ENCODE peak calls at places on chromosomes 13 and 19, in nine cellular contexts. X is transverse colon, S is stomach, T is GM23338, J is H1, O is upper lobe of left lung, P is prostate gland, F is SK-N-SH, D is HL-60. A is an unnamed sample.

GRCh38 chr19:13104848-13105646 is 2.4 kb upstream of the LYL1 start:
- DNase-seq in S (no peak), P (no peak), X (no peak), J (no peak), O (peak), T (no peak), F (no peak), D (no peak), A (no peak)

GRCh38 chr13:47004022-47004421 is 107.2 kb upstream of the HTR2A start:
- DNase-seq in T (no peak), P (no peak), S (no peak), X (no peak), F (no peak), J (no peak), O (no peak), D (no peak), A (no peak)

GRCh38 chr19:3618144-3618810 is 8.3 kb downstream of the CACTIN start:
- DNase-seq in S (peak), X (peak), D (no peak), P (peak), J (no peak), F (peak), T (peak), O (peak), A (no peak)

GRCh38 chr19:50720921-50721291 is 1.3 kb upstream of the SHANK1 start:
- DNase-seq in P (no peak), O (no peak), X (no peak), D (no peak), S (no peak), T (no peak), F (no peak), J (no peak), A (no peak)

GRCh38 chr13:109644069-109644750 is 142.2 kb downstream of the IRS2 start:
- DNase-seq in T (no peak), D (no peak), O (no peak), X (no peak), F (no peak), P (peak), J (no peak), S (no peak), A (no peak)

GRCh38 chr19:46495789-46496099 is at the start of gene PNMA8B:
- DNase-seq in O (peak), X (no peak), D (no peak), T (peak), J (peak), F (peak), P (no peak), S (no peak), A (no peak)

GRCh38 chr13:113843063-113843654 is 20.7 kb downstream of the GAS6 start:
- DNase-seq in S (no peak), P (no peak), D (no peak), X (no peak), F (no peak), T (no peak), J (no peak), O (peak), A (no peak)

GRCh38 chr13:32107474-32107873 is 75.9 kb downstream of the FRY start:
- DNase-seq in T (no peak), F (no peak), J (no peak), O (no peak), P (no peak), D (peak), S (peak), X (no peak), A (no peak)

GRCh38 chr13:44818428-44818827 is 170.8 kb downstream of the NUFIP1 start:
- DNase-seq in X (no peak), S (no peak), D (no peak), P (no peak), O (no peak), J (no peak), T (peak), F (peak), A (no peak)

GRCh38 chr19:40457048-40457447 is 8.5 kb downstream of the BLVRB start:
- DNase-seq in T (no peak), X (no peak), J (no peak), D (no peak), P (no peak), F (no peak), O (no peak), S (no peak), A (no peak)
- TF ChIP-seq POLR2AphosphoS5 in T (no peak), X (no peak), J (no peak), D (no peak), P (no peak), F (no peak), O (no peak), S (no peak), A (no peak)

GRCh38 chr13:48817166-48817802 is 158.4 kb upstream of the FNDC3A start:
- DNase-seq in O (no peak), T (no peak), S (no peak), P (no peak), J (no peak), X (no peak), F (no peak), D (no peak), A (no peak)

GRCh38 chr13:48819376-48819775 is 156.3 kb upstream of the FNDC3A start:
- DNase-seq in O (no peak), S (no peak), T (no peak), P (no peak), D (no peak), F (no peak), J (no peak), X (no peak), A (no peak)

GRCh38 chr13:48818495-48818961 is 157.2 kb upstream of the FNDC3A start:
- DNase-seq in F (no peak), P (no peak), J (no peak), S (no peak), D (no peak), T (peak), X (no peak), O (no peak), A (no peak)

GRCh38 chr13:48813518-48813917 is 159.8 kb downstream of the CYSLTR2 start:
- DNase-seq in J (no peak), O (no peak), T (no peak), F (no peak), X (no peak), P (no peak), D (no peak), S (no peak), A (no peak)

DNA sequence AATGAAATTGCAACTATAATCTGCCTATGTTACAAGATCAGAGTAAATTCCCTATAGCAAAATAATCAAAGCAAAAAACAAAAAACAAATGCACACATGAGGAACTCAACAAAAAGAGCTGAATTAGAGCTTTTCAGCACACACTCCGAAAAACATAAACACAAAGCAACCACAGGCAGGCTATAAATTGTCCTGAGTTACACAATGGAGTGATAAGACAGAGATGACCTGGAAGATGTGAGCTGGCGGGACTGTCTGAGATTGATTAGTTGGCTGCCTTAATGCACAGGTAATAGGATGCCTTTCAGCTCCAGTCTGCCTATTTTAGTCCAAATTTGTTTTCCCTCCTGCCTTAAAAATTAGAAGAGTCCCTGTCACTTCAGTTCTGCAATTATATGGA is 159.0 kb upstream of the FNDC3A start:
- DNase-seq in F (no peak), D (no peak), S (no peak), X (no peak), P (no peak), T (no peak), J (no peak), O (no peak), A (no peak)
- TF ChIP-seq CTCF in F (no peak), D (no peak), S (no peak), X (no peak), P (no peak), T (no peak), J (no peak), O (no peak), A (no peak)

DNA sequence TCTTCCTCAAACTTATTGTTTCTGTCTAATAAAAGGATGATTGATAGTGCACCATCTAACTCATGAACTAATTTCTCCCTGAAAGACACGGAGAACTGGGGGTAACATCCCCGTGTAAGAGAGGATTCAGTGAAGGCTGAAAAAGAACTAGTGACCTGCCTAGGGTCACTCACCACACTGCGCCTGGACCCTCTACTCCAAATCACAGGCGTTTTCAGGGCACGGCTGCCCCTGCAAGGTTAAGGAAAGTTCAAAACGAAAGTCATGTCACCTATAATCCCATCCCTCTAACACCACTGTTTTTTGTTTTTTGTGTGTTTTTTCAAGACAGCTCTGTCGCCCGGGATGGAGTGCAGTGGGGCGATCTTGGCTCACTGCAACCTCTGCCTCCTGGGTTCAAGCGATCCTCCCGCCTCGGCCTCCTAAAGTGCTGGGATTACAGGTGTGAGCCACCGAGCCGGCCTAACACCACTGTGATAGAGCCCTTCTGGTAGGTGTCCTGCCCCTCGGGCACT is 8.7 kb downstream of the URAD start:
- DNase-seq in J (no peak), S (no peak), X (no peak), D (no peak), P (no peak), T (no peak), O (no peak), F (no peak), A (no peak)
- TF ChIP-seq POLR2AphosphoS5 in J (no peak), S (no peak), X (no peak), D (no peak), P (no peak), T (no peak), O (no peak), F (no peak), A (no peak)

DNA sequence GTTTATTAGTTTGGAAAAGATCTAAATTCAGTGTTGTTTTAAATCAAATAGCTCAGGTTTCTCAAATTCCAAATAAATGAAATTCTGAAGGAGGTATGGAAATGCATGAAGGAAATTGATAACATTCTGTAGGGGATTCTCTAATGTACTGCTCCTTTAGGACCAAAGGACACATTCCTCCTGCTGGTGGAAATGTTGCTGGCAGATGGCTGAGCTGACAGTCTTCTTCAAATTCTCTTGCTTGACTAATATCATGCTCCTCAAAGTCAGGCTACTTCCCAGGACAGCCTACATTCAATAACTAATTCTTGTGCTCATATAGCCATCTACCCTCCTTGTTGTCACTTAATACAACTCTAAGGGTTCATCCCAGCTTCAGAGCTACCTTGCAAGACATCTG is 1118.5 kb downstream of the PCDH9 start:
- DNase-seq in T (peak), O (no peak), X (no peak), F (no peak), D (no peak), S (no peak), P (no peak), J (no peak), A (no peak)
- TF ChIP-seq CTCF in T (no peak), O (no peak), X (no peak), F (no peak), D (no peak), S (no peak), P (no peak), J (peak), A (no peak)

A was measured in breast epithelium.